ENCODE peak calls at places on chromosomes 7 and 10, in four cellular contexts. R, N, T and V are unnamed samples. For H3K9me3, the result is how much of the 10 kb centered on the place peaks cover.

GRCh38 chr7:7719235-7719634 is 828 bp upstream of the RPA3 start:
- DNase-seq in R (peak), N (peak), T (peak), V (no peak)

GRCh38 chr7:113664867-113665266 is 253.9 kb downstream of the PPP1R3A start:
- DNase-seq in R (no peak), N (no peak), T (no peak), V (no peak)

GRCh38 chr10:101611506-101611905 is 23.4 kb downstream of the DPCD start:
- DNase-seq in R (no peak), N (no peak), T (no peak), V (no peak)

GRCh38 chr10:23413629-23414089 is 25.2 kb upstream of the OTUD1 start:
- DNase-seq in R (no peak), N (no peak), T (no peak), V (no peak)

GRCh38 chr7:155818820-155819168 is 6.5 kb upstream of the SHH start:
- DNase-seq in R (no peak), N (no peak), T (no peak), V (no peak)

GRCh38 chr7:24980695-24981543 is 941 bp upstream of the OSBPL3 start:
- DNase-seq in R (peak), N (peak), T (no peak), V (no peak)

GRCh38 chr10:86663576-86664369 is 4.5 kb upstream of the LDB3 start:
- DNase-seq in R (no peak), N (no peak), T (no peak), V (peak)

GRCh38 chr10:80443531-80443974 is 10.6 kb upstream of the TSPAN14 start:
- DNase-seq in R (peak), N (no peak), T (no peak), V (no peak)

GRCh38 chr10:101405006-101405405 is 51.0 kb downstream of the BTRC start:
- DNase-seq in R (no peak), N (no peak), T (no peak), V (no peak)

GRCh38 chr10:76881477-76882220 is 756.0 kb downstream of the KCNMA1 start:
- DNase-seq in R (no peak), N (no peak), T (no peak), V (no peak)

GRCh38 chr7:115329006-115329405 is 407.1 kb downstream of the MDFIC start:
- DNase-seq in R (no peak), N (no peak), T (no peak), V (no peak)

GRCh38 chr7:29793507-29793906 is 12.8 kb upstream of the WIPF3 start:
- DNase-seq in R (no peak), N (no peak), T (no peak), V (no peak)

GRCh38 chr10:127450644-127451043 is 98.5 kb upstream of the NPS start:
- DNase-seq in R (no peak), N (no peak), T (no peak), V (no peak)

GRCh38 chr7:95921543-95921942 is 149.2 kb downstream of the DYNC1I1 start:
- DNase-seq in R (no peak), N (no peak), T (no peak), V (no peak)

GRCh38 chr7:158281441-158281840 is 306.2 kb downstream of the PTPRN2 start:
- DNase-seq in R (no peak), N (no peak), T (no peak), V (no peak)
- H3K9me3 ChIP-seq in R (under half), N (under half), T (under half), V (under half)

DNA sequence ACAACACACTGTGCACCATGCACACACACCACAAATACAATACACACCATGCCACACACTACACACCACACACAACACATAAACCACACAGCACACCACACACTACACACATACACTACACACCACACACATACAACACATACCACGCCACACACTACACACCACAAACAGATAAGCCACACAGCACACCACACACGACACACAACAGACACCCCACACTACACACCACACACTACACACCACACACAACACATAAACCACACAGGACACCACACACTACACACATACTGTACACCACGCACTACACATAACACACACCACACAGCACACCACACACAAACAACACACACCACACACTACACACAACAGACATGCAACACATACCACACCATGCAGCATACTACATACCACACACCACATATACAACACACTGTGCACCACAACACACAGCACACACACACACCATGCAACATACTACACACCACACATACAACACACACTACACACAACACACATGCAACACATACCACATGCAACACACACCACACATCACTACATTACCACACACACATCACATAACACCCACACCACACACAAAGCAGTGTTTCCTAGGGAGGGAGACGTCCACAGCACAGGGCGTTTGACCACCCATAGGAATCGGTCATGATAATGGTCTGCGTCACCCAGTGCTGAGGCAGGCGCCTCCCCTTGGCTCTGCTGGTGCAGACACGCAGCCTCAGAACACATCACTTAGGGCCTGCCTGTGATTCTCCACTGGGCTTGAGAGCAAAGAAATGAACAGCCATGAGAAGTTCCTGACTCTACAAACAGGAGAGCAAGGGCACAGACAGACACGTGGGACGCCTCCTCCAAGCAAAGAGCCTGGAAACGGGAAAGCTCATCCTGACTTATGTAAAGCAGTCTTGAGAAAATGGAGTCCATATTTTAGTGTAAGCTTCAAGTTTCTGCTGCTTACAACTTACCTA is 458.3 kb downstream of the PTPRN2 start:
- DNase-seq in R (no peak), N (no peak), T (no peak), V (no peak)
- H3K9me3 ChIP-seq in R (under half), N (under half), T (under half), V (under half)

GRCh38 chr7:128887169-128888038 is 23.1 kb downstream of the KCP start:
- DNase-seq in R (no peak), N (no peak), T (no peak), V (no peak)
- H3K9me3 ChIP-seq in R (under half), N (under half), T (under half), V (under half)

DNA sequence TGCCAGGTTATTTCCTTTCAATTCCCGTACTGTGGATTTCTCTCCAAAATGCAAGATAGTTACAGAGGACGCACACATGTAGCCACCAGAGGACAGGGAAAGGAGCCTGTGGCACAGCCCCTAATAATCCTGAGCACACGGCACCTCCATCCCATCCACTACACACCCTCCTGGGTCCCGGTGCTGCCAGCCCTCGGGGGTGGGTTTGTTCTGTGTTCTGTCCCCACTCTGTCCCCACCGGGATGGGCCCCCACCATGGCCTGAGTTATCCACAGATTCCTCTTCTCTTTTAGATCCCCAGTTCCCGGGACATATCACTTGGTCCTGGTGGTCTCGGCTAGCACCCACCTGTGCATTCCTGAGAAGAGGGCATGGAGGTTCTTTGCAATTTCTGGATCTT is 196.9 kb upstream of the PPP2R2D start:
- DNase-seq in R (no peak), N (no peak), T (no peak), V (no peak)
- H3K9me3 ChIP-seq in R (under half), N (under half), T (under half), V (under half)